ENCODE peak calls at places on chromosomes 4 and X, in eight cellular contexts. V, C, B, A, F, I, R and U are unnamed samples. For H3K9me3, the result is how much of the 10 kb centered on the place peaks cover.

GRCh38 chrX:131728295-131729145 is 184.6 kb downstream of the OR13H1 start:
- DNase-seq in V (peak), C (peak), B (peak), A (no peak), F (peak), I (peak), R (peak), U (peak)

GRCh38 chr4:126973201-126973600 is 659.6 kb upstream of the INTU start:
- DNase-seq in V (no peak), C (no peak), B (no peak), A (no peak), F (no peak), I (no peak), R (no peak), U (no peak)

GRCh38 chr4:182449186-182449880 is 206.1 kb downstream of the TENM3 start:
- DNase-seq in V (no peak), C (no peak), B (no peak), A (no peak), F (no peak), I (no peak), R (no peak), U (no peak)

GRCh38 chr4:126541820-126542219 is 1090.9 kb upstream of the INTU start:
- DNase-seq in V (no peak), C (no peak), B (no peak), A (no peak), F (no peak), I (no peak), R (no peak), U (no peak)

GRCh38 chrX:96181571-96181970 is 503.1 kb upstream of the DIAPH2 start:
- DNase-seq in V (no peak), C (no peak), B (no peak), A (no peak), F (no peak), I (no peak), R (no peak), U (no peak)

GRCh38 chr4:6008092-6008551 is 10.1 kb downstream of the C4orf50 start:
- DNase-seq in V (no peak), C (no peak), B (no peak), A (no peak), F (no peak), I (no peak), R (no peak), U (no peak)

GRCh38 chr4:188387134-188387791 is 248.0 kb downstream of the TRIML1 start:
- DNase-seq in V (no peak), C (no peak), B (no peak), A (no peak), F (no peak), I (peak), R (no peak), U (no peak)

GRCh38 chr4:33543941-33544450 is 2700.3 kb downstream of the ARAP2 start:
- DNase-seq in V (no peak), C (no peak), B (no peak), A (no peak), F (no peak), I (no peak), R (no peak), U (no peak)

GRCh38 chr4:154329268-154329858 is 162.2 kb downstream of the DCHS2 start:
- DNase-seq in V (no peak), C (no peak), B (no peak), A (no peak), F (peak), I (no peak), R (no peak), U (no peak)

GRCh38 chrX:68568136-68568535 is 69.3 kb downstream of the YIPF6 start:
- DNase-seq in V (no peak), C (no peak), B (no peak), A (no peak), F (no peak), I (no peak), R (no peak), U (no peak)

GRCh38 chrX:108186811-108187210 is 95.2 kb downstream of the ATG4A start:
- DNase-seq in V (no peak), C (no peak), B (no peak), A (no peak), F (no peak), I (no peak), R (no peak), U (no peak)

GRCh38 chrX:153405426-153405825 is 4.3 kb upstream of the PNMA6E start:
- DNase-seq in V (no peak), C (no peak), B (no peak), A (no peak), F (no peak), I (no peak), R (no peak), U (no peak)

GRCh38 chr4:139656614-139657486 is 8.8 kb upstream of the MGST2 start:
- DNase-seq in V (peak), C (no peak), B (peak), A (peak), F (peak), I (peak), R (peak), U (peak)

GRCh38 chrX:27987862-27988646 is 6.8 kb upstream of the DCAF8L1 start:
- DNase-seq in V (no peak), C (no peak), B (no peak), A (no peak), F (no peak), I (no peak), R (no peak), U (no peak)

GRCh38 chr4:148116971-148117370 is 325.2 kb downstream of the NR3C2 start:
- DNase-seq in V (no peak), C (no peak), B (no peak), A (no peak), F (no peak), I (peak), R (no peak), U (no peak)

DNA sequence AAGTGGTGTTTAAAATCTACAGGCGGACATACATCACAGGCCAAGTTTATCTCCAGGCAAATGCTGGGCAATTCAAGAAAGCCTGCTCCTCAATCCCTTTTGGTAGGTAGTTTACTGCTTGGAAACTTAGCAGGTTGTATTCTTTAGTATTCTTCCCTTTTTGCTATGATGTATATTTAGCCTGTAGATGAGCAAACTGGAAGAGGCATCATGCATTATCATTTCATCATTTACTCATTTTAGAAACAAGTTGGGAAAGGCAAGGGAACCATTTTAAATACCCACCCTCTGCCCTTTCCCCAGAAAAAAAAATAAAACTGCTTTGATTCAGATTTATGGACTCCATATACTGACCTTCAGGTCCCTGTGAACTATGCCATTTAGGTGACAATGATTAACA is 213.2 kb downstream of the CAMK2D start:
- DNase-seq in V (no peak), C (no peak), B (no peak), A (no peak), F (no peak), I (no peak), R (no peak), U (no peak)
- H3K27ac ChIP-seq in V (peak), C (peak), B (no peak), A (peak), F (peak), I (peak), R (peak), U (no peak)

GRCh38 chrX:47595701-47596655 is 13.7 kb downstream of the TIMP1 start:
- DNase-seq in V (no peak), C (no peak), B (no peak), A (no peak), F (no peak), I (no peak), R (no peak), U (no peak)
- H3K9me3 ChIP-seq in V (under half), C (under half), B (under half), A (under half), F (under half), I (under half), R (under half), U (under half)

DNA sequence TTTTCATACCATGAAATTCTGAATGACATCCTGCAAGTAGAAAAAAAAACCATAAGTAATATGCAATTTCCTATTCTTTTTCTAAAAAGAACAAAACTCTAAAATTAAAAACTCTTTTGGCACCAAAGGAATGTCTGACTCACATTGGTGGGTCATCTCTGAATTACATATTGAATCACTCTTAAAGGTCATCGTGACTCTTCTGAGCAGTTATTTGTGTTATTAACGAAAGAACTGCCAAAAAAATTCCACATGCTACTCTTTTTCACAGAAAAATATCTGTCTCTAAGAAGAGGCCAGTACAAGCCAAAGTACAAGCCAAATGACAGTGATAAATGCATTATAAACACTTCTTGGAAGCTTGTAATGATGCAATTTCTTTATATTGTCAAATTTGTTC is 282.2 kb downstream of the GUCY2F start:
- DNase-seq in V (no peak), C (no peak), B (no peak), A (no peak), F (no peak), I (no peak), R (no peak), U (no peak)
- H3K27ac ChIP-seq in V (no peak), C (no peak), B (no peak), A (no peak), F (no peak), I (no peak), R (no peak), U (no peak)

GRCh38 chr4:43968041-43968440 is 480.6 kb downstream of the KCTD8 start:
- DNase-seq in V (no peak), C (no peak), B (no peak), A (no peak), F (no peak), I (no peak), R (no peak), U (no peak)
- H3K9me3 ChIP-seq in V (under half), C (under half), B (under half), A (under half), F (under half), I (under half), R (under half), U (under half)

GRCh38 chr4:39933689-39934590 is 43.8 kb downstream of the PDS5A start:
- DNase-seq in V (no peak), C (no peak), B (no peak), A (no peak), F (no peak), I (no peak), R (no peak), U (no peak)
- H3K27ac ChIP-seq in V (no peak), C (peak), B (peak), A (peak), F (no peak), I (peak), R (peak), U (no peak)

GRCh38 chr4:28682872-28683271 is 1822.2 kb downstream of the STIM2 start:
- DNase-seq in V (no peak), C (no peak), B (no peak), A (no peak), F (no peak), I (no peak), R (no peak), U (no peak)
- H3K9me3 ChIP-seq in V (under half), C (under half), B (under half), A (under half), F (under half), I (under half), R (under half), U (under half)

DNA sequence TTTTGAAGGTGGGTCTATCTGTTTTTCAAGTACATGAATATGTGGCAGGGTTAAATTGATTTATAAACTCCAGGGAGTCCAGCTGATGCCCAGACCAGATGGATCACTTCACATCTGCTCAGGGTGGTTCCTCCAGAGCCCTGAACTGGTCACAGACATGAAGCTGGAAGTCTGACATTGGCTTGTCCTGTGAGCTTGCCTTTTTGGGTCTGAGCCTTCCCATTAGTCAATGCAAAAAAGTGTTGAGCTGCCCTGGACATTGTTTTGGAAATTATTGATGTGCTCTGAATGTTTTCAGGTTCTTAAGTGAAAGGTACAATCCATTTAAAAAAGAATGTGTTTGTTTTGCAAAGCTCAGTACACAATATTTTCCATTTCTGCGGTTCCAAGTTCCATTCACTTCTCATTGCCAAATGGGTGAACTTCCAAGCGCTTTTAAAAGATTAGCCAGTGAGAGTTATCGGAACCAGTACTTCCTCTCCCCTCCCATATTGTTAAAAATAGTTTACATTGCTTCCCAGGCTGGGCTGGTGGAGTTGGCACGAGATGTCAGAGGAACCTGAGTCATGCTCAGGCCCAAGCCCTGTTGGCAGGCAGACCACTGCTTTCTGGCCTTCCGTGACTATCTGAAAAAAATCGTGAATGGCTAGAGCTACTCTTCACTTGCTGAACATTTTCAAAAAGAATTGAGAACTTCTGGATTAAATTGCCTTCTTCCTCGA is 52.1 kb downstream of the PDGFRA start:
- DNase-seq in V (peak), C (peak), B (no peak), A (peak), F (no peak), I (peak), R (peak), U (no peak)
- H3K27ac ChIP-seq in V (peak), C (peak), B (no peak), A (peak), F (no peak), I (peak), R (no peak), U (no peak)

DNA sequence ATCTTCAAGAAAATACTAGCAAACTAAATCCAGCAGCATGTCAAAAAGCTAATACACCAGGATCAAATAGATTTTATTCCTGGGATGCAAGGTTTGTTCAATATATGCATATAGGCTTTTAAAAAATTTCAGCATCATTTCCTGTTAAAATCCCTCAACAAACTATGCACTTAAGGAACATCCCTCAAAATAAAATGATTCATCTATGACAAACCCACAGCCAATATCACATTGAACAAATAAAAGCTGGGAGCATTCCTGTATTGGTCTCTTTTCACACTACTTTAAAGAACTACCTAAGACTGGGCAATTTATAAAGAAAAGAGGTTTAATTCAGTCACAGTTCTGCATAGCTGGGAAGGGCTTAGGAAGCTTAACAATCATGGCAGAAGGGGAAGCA is 726.7 kb downstream of the GRXCR1 start:
- DNase-seq in V (no peak), C (no peak), B (no peak), A (no peak), F (no peak), I (no peak), R (no peak), U (no peak)
- H3K9me3 ChIP-seq in V (under half), C (under half), B (under half), A (under half), F (under half), I (under half), R (under half), U (under half)

DNA sequence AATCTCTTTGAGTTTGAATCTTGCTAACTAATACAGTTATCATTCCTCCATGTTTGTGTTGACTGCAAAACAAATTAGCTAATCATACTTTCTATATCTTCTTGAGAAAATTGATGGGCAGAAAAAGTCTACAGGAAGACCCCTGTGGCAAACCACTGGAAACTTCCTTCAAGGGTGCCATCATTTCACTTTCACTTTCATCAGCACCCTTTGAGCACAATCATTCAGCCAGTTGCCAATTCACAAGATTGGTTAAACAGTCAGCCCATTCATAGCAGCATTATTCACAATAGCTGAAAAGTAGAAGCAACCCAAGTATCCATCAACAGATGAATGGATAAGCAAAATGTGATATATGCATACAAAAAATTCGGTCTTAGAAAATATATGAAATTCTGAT is 101.5 kb downstream of the CCDC160 start:
- DNase-seq in V (no peak), C (no peak), B (no peak), A (no peak), F (no peak), I (no peak), R (no peak), U (no peak)
- H3K27ac ChIP-seq in V (no peak), C (no peak), B (no peak), A (no peak), F (no peak), I (no peak), R (no peak), U (no peak)

GRCh38 chrX:681989-682388 is 51.4 kb downstream of the SHOX start:
- DNase-seq in V (no peak), C (no peak), B (no peak), A (no peak), F (no peak), I (no peak), R (no peak), U (no peak)
- H3K9me3 ChIP-seq in V (under half), C (under half), B (under half), A (under half), F (under half), I (under half), R (under half), U (under half)